ENCODE peak calls at places on chromosome 20, in eight cellular contexts. T is colonic mucosa; Q is activated CD8-positive, alpha-beta T cell treated with anti-CD3 and anti-CD28 coated beads for 36 hours; D is WTC11; U is B cell; Y is fibroblast of lung; P is neural crest cell; S is progenitor cell of endocrine pancreas. O is an unnamed sample.

GRCh38 chr20:52889225-52889624 is 82.9 kb upstream of the TSHZ2 start:
- DNase-seq in T (no peak), Q (no peak), D (no peak), U (no peak), Y (peak), P (no peak), S (no peak), O (no peak)

GRCh38 chr20:14561733-14562132 is 224.3 kb upstream of the FLRT3 start:
- DNase-seq in T (no peak), Q (no peak), D (no peak), U (no peak), Y (peak), P (no peak), S (no peak), O (no peak)

GRCh38 chr20:5549200-5549599 is 201.0 kb upstream of the SHLD1 start:
- DNase-seq in T (no peak), Q (no peak), D (no peak), U (no peak), Y (no peak), P (no peak), S (no peak), O (no peak)

GRCh38 chr20:59646487-59646886 is 42.1 kb downstream of the PHACTR3 start:
- DNase-seq in T (peak), Q (no peak), D (no peak), U (no peak), Y (no peak), P (no peak), S (no peak), O (no peak)

GRCh38 chr20:33812673-33813462 is 1.7 kb downstream of the CHMP4B start:
- DNase-seq in T (peak), Q (no peak), D (no peak), U (no peak), Y (no peak), P (peak), S (no peak), O (peak)

GRCh38 chr20:17882065-17882833 is 86.3 kb downstream of the SNX5 start:
- DNase-seq in T (no peak), Q (no peak), D (no peak), U (no peak), Y (no peak), P (peak), S (no peak), O (no peak)

GRCh38 chr20:11965602-11966001 is 47.9 kb downstream of the BTBD3 start:
- DNase-seq in T (no peak), Q (no peak), D (no peak), U (no peak), Y (no peak), P (no peak), S (no peak), O (no peak)

GRCh38 chr20:17680128-17680835 is 1.8 kb downstream of the RRBP1 start:
- DNase-seq in T (peak), Q (peak), D (no peak), U (no peak), Y (peak), P (peak), S (no peak), O (peak)

GRCh38 chr20:16272961-16273360 is 300.3 kb downstream of the KIF16B start:
- DNase-seq in T (no peak), Q (no peak), D (no peak), U (no peak), Y (no peak), P (no peak), S (no peak), O (no peak)

DNA sequence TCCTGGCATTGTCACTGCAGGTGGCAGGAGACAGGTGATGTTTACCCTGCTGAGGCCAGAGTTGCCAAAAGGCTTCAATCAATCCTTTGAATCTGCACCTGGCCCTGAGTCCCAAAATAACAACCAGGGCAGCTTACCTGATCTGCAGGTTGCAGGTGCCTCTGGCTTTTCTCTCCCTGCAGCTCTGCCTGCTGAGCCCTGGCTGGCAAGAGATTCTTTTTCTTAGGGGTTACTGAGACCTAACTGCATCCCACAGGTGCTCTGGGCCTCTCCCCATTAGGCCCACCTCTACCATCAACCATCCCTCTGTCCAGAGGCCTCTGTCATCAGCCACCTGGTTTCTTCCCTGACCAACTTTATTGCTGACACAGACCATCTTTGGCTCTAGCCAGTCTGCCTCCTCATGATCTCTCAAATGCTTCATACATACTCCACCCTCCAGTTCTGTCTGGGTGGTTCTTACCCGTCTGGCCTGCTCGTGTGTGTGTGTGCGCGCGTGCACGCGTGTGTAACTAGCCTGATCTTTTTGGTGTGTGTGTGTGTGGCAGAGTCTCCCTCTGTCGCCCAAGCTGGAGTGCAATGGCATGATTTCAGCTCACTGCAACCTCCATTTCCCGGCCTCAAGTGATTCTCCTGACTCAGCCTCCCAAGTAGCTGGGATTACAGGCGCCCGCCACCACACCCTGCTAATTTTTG is 13.7 kb downstream of the BCL2L1 start:
- DNase-seq in T (peak), Q (no peak), D (no peak), U (no peak), Y (no peak), P (no peak), S (no peak), O (no peak)
- TF ChIP-seq CTCF in T (no peak), Q (no peak), D (no peak), U (no peak), Y (no peak), P (no peak), S (no peak), O (no peak)

GRCh38 chr20:37257993-37258392 is 3.6 kb downstream of the GHRH start:
- DNase-seq in T (no peak), Q (no peak), D (peak), U (no peak), Y (no peak), P (no peak), S (no peak), O (peak)
- TF ChIP-seq CTCF in T (no peak), Q (no peak), D (no peak), U (no peak), Y (no peak), P (no peak), S (no peak), O (no peak)

GRCh38 chr20:57507477-57507876 is 17.5 kb downstream of the CTCFL start:
- DNase-seq in T (no peak), Q (no peak), D (no peak), U (no peak), Y (peak), P (no peak), S (no peak), O (no peak)

GRCh38 chr20:57508381-57508780 is 16.6 kb downstream of the CTCFL start:
- DNase-seq in T (no peak), Q (no peak), D (no peak), U (no peak), Y (no peak), P (no peak), S (no peak), O (no peak)

GRCh38 chr20:57512432-57512831 is 12.5 kb downstream of the CTCFL start:
- DNase-seq in T (no peak), Q (no peak), D (no peak), U (no peak), Y (no peak), P (no peak), S (no peak), O (no peak)

GRCh38 chr20:57508831-57509230 is 16.1 kb downstream of the CTCFL start:
- DNase-seq in T (no peak), Q (no peak), D (no peak), U (no peak), Y (no peak), P (no peak), S (no peak), O (no peak)

DNA sequence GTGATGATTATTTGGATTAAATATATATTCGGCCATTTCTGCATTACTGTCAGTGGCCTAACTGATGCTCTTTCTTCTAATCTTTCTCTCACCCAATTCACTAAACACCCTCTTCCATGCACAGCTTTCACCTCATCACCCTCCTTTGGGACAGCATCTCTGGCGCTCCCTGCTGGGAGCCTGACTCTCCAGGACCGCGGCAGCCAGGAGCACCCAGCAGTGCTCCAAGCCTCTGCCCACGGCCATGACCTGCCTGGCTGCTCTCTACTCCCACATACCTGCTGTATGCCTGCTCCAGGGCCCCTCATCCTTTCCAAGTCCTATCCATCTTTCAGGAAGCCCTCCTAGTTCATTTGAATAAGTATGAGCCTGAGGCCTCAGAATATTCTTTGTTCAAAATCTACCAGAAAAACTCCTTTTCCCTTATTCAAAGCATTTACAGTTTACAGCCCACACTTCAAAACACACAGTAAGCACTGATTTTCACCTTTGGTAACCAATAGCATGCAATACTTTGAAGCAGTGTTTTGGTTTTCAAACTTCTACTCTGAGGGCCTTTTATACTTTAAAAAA is 15.2 kb downstream of the CTCFL start:
- DNase-seq in T (peak), Q (peak), D (no peak), U (no peak), Y (no peak), P (no peak), S (no peak), O (peak)
- TF ChIP-seq CTCF in T (peak), Q (no peak), D (no peak), U (no peak), Y (peak), P (peak), S (peak), O (peak)

GRCh38 chr20:50112512-50113419 is at the start of gene UBE2V1:
- DNase-seq in T (peak), Q (peak), D (peak), U (peak), Y (peak), P (peak), S (peak), O (peak)
- TF ChIP-seq CTCF in T (peak), Q (peak), D (no peak), U (peak), Y (peak), P (peak), S (peak), O (no peak)

O was measured in nephron progenitor cell.